ENCODE peak calls at places on chromosomes 6 and 20, in nine cellular contexts. P is HCT116, S is A549, O is HepG2, H is breast epithelium, V is testis, Y is tibial nerve, R is spleen, M is endothelial cell of umbilical vein. B is an unnamed sample.

GRCh38 chr6:47483853-47484546 is 6.4 kb downstream of the CD2AP start:
- DNase-seq in P (no peak), S (no peak), O (peak; percentile 31), H (no peak), V (no peak), Y (no peak), R (no peak), M (peak; percentile 29), B (no peak)

GRCh38 chr6:57173056-57173885 is 1.1 kb downstream of the BAG2 start:
- DNase-seq in P (no peak), S (peak; percentile 21), O (peak; percentile 34), H (no peak), V (peak; percentile 52), Y (no peak), R (peak; percentile 79), M (no peak), B (no peak)

GRCh38 chr6:52307900-52308372 is 23.4 kb upstream of the MCM3 start:
- DNase-seq in P (no peak), S (no peak), O (no peak), H (no peak), V (no peak), Y (no peak), R (no peak), M (peak; percentile 40), B (no peak)

GRCh38 chr20:25188218-25188617 is 7.3 kb upstream of the ENTPD6 start:
- DNase-seq in P (no peak), S (no peak), O (no peak), H (no peak), V (no peak), Y (no peak), R (no peak), M (no peak), B (no peak)

GRCh38 chr6:33980176-33980805 is 165.6 kb downstream of the GRM4 start:
- DNase-seq in P (no peak), S (no peak), O (no peak), H (peak; percentile 43), V (no peak), Y (no peak), R (peak; percentile 44), M (no peak), B (no peak)

GRCh38 chr6:130671119-130672104 is 155.8 kb upstream of the SMLR1 start:
- DNase-seq in P (no peak), S (no peak), O (no peak), H (no peak), V (peak; percentile 15), Y (peak; percentile 56), R (no peak), M (no peak), B (peak; percentile 16)

GRCh38 chr20:46255440-46256104 is 52.7 kb downstream of the CDH22 start:
- DNase-seq in P (peak; percentile 69), S (no peak), O (peak; percentile 64), H (peak; percentile 65), V (peak; percentile 88), Y (peak; percentile 30), R (peak; percentile 81), M (peak; percentile 36), B (peak; percentile 89)

GRCh38 chr20:63011798-63012197 is 5.0 kb upstream of the BHLHE23 start:
- DNase-seq in P (no peak), S (no peak), O (no peak), H (no peak), V (no peak), Y (no peak), R (no peak), M (no peak), B (no peak)

GRCh38 chr20:49674383-49675352 is 39.0 kb downstream of the B4GALT5 start:
- DNase-seq in P (peak; percentile 90), S (peak; percentile 85), O (peak; percentile 98), H (no peak), V (no peak), Y (no peak), R (no peak), M (no peak), B (no peak)

GRCh38 chr20:37995856-37996625 is 37.2 kb downstream of the TTI1 start:
- DNase-seq in P (no peak), S (no peak), O (no peak), H (no peak), V (no peak), Y (no peak), R (no peak), M (no peak), B (no peak)

GRCh38 chr20:48359692-48360337 is 468.0 kb downstream of the PREX1 start:
- DNase-seq in P (no peak), S (no peak), O (peak; percentile 54), H (no peak), V (no peak), Y (no peak), R (peak; percentile 87), M (no peak), B (no peak)

GRCh38 chr6:162489406-162489976 is 238.1 kb downstream of the PRKN start:
- DNase-seq in P (no peak), S (no peak), O (peak; percentile 41), H (no peak), V (no peak), Y (no peak), R (no peak), M (no peak), B (no peak)

GRCh38 chr6:142816024-142816423 is 129.0 kb downstream of the HIVEP2 start:
- DNase-seq in P (no peak), S (no peak), O (no peak), H (no peak), V (no peak), Y (no peak), R (no peak), M (no peak), B (no peak)

GRCh38 chr6:2858678-2859324 is 17.1 kb upstream of the SERPINB1 start:
- DNase-seq in P (no peak), S (no peak), O (no peak), H (no peak), V (no peak), Y (no peak), R (no peak), M (peak; percentile 33), B (no peak)

GRCh38 chr6:38350882-38351281 is 288.8 kb downstream of the BTBD9 start:
- DNase-seq in P (no peak), S (no peak), O (no peak), H (no peak), V (no peak), Y (no peak), R (no peak), M (no peak), B (no peak)

GRCh38 chr20:33666293-33667244 is at the start of gene ACTL10:
- DNase-seq in P (no peak), S (no peak), O (no peak), H (peak; percentile 97), V (peak; percentile 95), Y (peak; percentile 98), R (peak; percentile 97), M (peak; percentile 98), B (peak; percentile 99)
- TF ChIP-seq POLR2A in P (no peak), S (no peak), O (no peak), H (no peak), V (peak; percentile 64), Y (peak; percentile 81), R (no peak), M (peak; percentile 87), B (peak; percentile 89)

GRCh38 chr6:139239137-139239536 is 52.7 kb downstream of the TXLNB start:
- DNase-seq in P (no peak), S (no peak), O (no peak), H (no peak), V (peak; percentile 67), Y (no peak), R (no peak), M (no peak), B (no peak)
- TF ChIP-seq CTCF in P (no peak), S (no peak), O (no peak), H (no peak), V (no peak), Y (no peak), R (no peak), M (no peak), B (no peak)

GRCh38 chr6:75489025-75489424 is 4.6 kb downstream of the FILIP1 start:
- DNase-seq in P (no peak), S (no peak), O (no peak), H (no peak), V (no peak), Y (no peak), R (no peak), M (peak; percentile 78), B (no peak)

GRCh38 chr6:75492769-75493168 is 831 bp downstream of the FILIP1 start:
- DNase-seq in P (no peak), S (no peak), O (no peak), H (no peak), V (no peak), Y (no peak), R (no peak), M (no peak), B (no peak)

GRCh38 chr6:75494290-75494689 is 690 bp upstream of the FILIP1 start:
- DNase-seq in P (no peak), S (no peak), O (no peak), H (no peak), V (no peak), Y (no peak), R (no peak), M (no peak), B (no peak)

GRCh38 chr6:75491302-75491701 is 2.3 kb downstream of the FILIP1 start:
- DNase-seq in P (no peak), S (no peak), O (no peak), H (no peak), V (no peak), Y (no peak), R (no peak), M (no peak), B (no peak)

DNA sequence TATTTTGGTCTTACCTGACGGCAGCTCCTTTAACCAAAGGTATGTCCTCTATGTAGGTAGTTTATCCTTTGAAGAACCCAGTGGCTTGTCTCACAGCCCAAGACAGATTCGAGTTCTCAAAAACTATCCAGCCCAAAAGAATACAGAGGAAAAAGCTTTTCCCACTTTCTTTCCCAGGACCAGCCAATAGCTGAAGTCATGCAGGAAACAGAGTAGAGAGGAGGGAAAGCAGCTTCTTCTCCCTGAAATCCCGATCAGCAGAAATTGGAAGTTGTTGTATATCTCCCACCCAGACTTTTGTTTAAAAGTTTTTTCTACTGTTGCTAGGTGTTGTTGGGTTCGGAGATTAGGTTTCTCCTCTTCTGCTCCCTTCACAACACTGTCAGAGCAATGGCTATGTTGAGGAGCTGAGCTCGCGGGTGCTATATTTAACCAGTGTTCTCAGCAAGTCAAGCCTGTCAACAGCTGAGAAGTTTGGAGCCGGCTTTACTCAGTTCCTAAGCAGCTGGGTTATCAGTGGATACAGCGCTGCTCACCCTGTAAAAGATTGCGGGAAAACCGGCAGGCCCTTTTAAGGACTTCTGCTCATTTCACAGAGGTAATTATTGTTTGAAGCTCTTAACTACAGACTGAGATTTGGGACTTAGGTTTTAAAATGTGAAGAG is at the start of gene FILIP1:
- DNase-seq in P (no peak), S (no peak), O (no peak), H (no peak), V (peak; percentile 46), Y (peak; percentile 39), R (no peak), M (no peak), B (no peak)
- TF ChIP-seq POLR2A in P (no peak), S (no peak), O (no peak), H (no peak), V (no peak), Y (no peak), R (no peak), M (no peak), B (no peak)

DNA sequence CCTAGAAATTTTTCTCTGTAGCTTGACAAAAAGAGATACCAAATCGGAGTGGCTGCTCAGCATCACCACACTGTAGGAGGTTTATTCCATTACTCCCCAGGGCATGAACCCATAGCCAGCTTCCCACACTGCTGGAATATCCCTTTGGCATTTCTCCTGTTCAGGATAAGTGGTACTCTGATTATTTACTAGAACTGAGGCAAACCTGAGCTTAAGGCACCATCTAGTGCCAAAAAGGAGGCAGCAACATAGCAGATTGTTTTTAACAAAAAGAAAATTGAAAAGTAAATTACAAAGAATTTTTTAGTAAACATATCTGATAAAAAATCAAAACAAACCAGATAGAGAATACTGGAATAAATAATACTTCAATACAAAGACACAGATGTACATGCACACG is 181.7 kb downstream of the WDR27 start:
- DNase-seq in P (no peak), S (no peak), O (no peak), H (no peak), V (no peak), Y (no peak), R (no peak), M (no peak), B (no peak)
- TF ChIP-seq CTCF in P (no peak), S (peak; percentile 22), O (peak; percentile 33), H (no peak), V (no peak), Y (no peak), R (no peak), M (no peak), B (no peak)

B was measured in adrenal gland.